ENCODE peak calls at places on chromosomes 13 and 19, in nine cellular contexts. U is stimulated activated CD4-positive, alpha-beta T cell treated with anti-CD3 and anti-CD28 coated beads, Interleukin-4, amount 100 ng/mL, for 48 hours; B is NCI-H2081; S is left cardiac atrium; Q is islet precursor cell; M is T-helper 2 cell; K is IMR-90; T is heart right ventricle; O is activated naive CD4-positive, alpha-beta T cell. W is an unnamed sample.

GRCh38 chr19:10878253-10878652 is 6.9 kb downstream of the CARM1 start:
- DNase-seq in U (no peak), B (no peak), M (no peak), Q (no peak), T (no peak), S (no peak), K (no peak), O (no peak), W (no peak)

GRCh38 chr13:112668924-112669323 is 20.9 kb upstream of the ATP11A start:
- DNase-seq in O (no peak), Q (peak; percentile 46), T (no peak), K (no peak), U (no peak), M (no peak), B (no peak), S (no peak), W (no peak)

GRCh38 chr19:40601061-40601973 is at the start of gene LTBP4:
- DNase-seq in K (no peak), Q (peak; percentile 61), O (no peak), B (no peak), M (no peak), S (peak; percentile 70), T (peak; percentile 82), U (no peak), W (no peak)

GRCh38 chr19:47486900-47487299 is 2.9 kb upstream of the KPTN start:
- DNase-seq in B (no peak), U (no peak), Q (no peak), T (no peak), O (no peak), K (no peak), M (no peak), S (no peak), W (no peak)

GRCh38 chr19:51375504-51376221 is 3.2 kb upstream of the NKG7 start:
- DNase-seq in U (no peak), M (no peak), B (no peak), K (no peak), T (no peak), O (no peak), S (no peak), Q (no peak), W (no peak)

GRCh38 chr19:17026706-17027427 is at the start of gene CPAMD8:
- DNase-seq in O (no peak), S (no peak), Q (no peak), B (no peak), K (no peak), U (no peak), M (no peak), T (peak; percentile 39), W (no peak)

GRCh38 chr19:48102870-48103751 is 7.5 kb downstream of the PLA2G4C start:
- DNase-seq in S (no peak), K (peak; percentile 49), O (no peak), U (peak; percentile 25), B (no peak), M (peak; percentile 14), Q (no peak), T (no peak), W (peak; percentile 64)

GRCh38 chr13:20709782-20710181 is 6.3 kb downstream of the IL17D start:
- DNase-seq in U (no peak), O (no peak), T (no peak), Q (no peak), K (no peak), M (no peak), S (no peak), B (no peak), W (no peak)

GRCh38 chr19:33731886-33732285 is 64.8 kb upstream of the KCTD15 start:
- DNase-seq in M (no peak), K (no peak), Q (no peak), U (no peak), B (no peak), T (no peak), O (no peak), S (no peak), W (no peak)

GRCh38 chr13:75347457-75347856 is 134.5 kb downstream of the TBC1D4 start:
- DNase-seq in U (no peak), M (no peak), T (no peak), S (no peak), O (no peak), B (no peak), K (no peak), Q (no peak), W (no peak)

GRCh38 chr19:1774999-1775772 is 21.9 kb downstream of the ONECUT3 start:
- DNase-seq in S (no peak), K (no peak), O (no peak), M (no peak), U (no peak), T (no peak), B (no peak), Q (peak; percentile 81), W (no peak)

GRCh38 chr13:35191883-35192282 is 249.8 kb downstream of the NBEA start:
- DNase-seq in K (no peak), O (no peak), S (no peak), T (no peak), M (no peak), Q (no peak), B (no peak), U (no peak), W (no peak)

GRCh38 chr19:5356428-5356827 is 15.8 kb upstream of the PTPRS start:
- DNase-seq in T (no peak), Q (no peak), B (no peak), S (no peak), U (no peak), O (no peak), K (no peak), M (no peak), W (no peak)

GRCh38 chr19:36113895-36114762 is 546 bp downstream of the POLR2I start:
- DNase-seq in O (no peak), B (peak; percentile 36), Q (peak; percentile 66), S (no peak), M (no peak), K (peak; percentile 30), T (no peak), U (no peak), W (no peak)

GRCh38 chr19:17052439-17052838 is 22.8 kb downstream of the HAUS8 start:
- DNase-seq in K (peak; percentile 59), U (no peak), S (no peak), T (no peak), O (no peak), Q (no peak), B (peak; percentile 20), M (peak; percentile 19), W (peak; percentile 39)

GRCh38 chr19:307793-308420 is 16.7 kb upstream of the PLPP2 start:
- DNase-seq in Q (no peak), U (no peak), O (no peak), B (no peak), K (no peak), T (no peak), S (no peak), M (no peak), W (no peak)

GRCh38 chr13:106683179-106683578 is 115.2 kb upstream of the ARGLU1 start:
- DNase-seq in S (no peak), O (no peak), K (no peak), B (no peak), M (no peak), Q (no peak), T (no peak), U (no peak), W (no peak)

GRCh38 chr19:17829855-17830566 is 8.7 kb upstream of the INSL3 start:
- DNase-seq in K (peak; percentile 8), O (no peak), U (no peak), S (peak; percentile 65), B (peak; percentile 51), Q (peak; percentile 94), M (no peak), T (no peak), W (peak; percentile 21)

GRCh38 chr13:93172109-93172508 is 54.5 kb upstream of the GPC6 start:
- DNase-seq in U (no peak), K (no peak), Q (no peak), O (no peak), M (no peak), T (no peak), B (no peak), S (no peak), W (no peak)

GRCh38 chr19:41548954-41549688 is 26.8 kb upstream of the CEACAM21 start:
- DNase-seq in K (no peak), B (no peak), T (no peak), Q (peak; percentile 63), U (peak; percentile 54), M (peak; percentile 51), S (peak; percentile 33), O (peak; percentile 29), W (peak; percentile 2)

GRCh38 chr13:47119568-47120080 is 222.8 kb upstream of the HTR2A start:
- DNase-seq in B (no peak), S (no peak), O (no peak), T (no peak), M (no peak), Q (no peak), U (no peak), K (peak; percentile 28), W (no peak)

GRCh38 chr13:76016799-76017198 is 380.7 kb downstream of the LMO7 start:
- DNase-seq in B (peak; percentile 3), Q (no peak), M (no peak), S (no peak), K (peak; percentile 23), T (no peak), O (no peak), U (no peak), W (no peak)

GRCh38 chr19:35534803-35535480 is 1.7 kb downstream of the GAPDHS start:
- DNase-seq in B (no peak), Q (no peak), K (no peak), M (no peak), U (no peak), S (no peak), T (no peak), O (no peak), W (no peak)

GRCh38 chr13:40656358-40656757 is 10.1 kb downstream of the FOXO1 start:
- DNase-seq in S (no peak), B (no peak), M (no peak), O (no peak), K (no peak), T (no peak), U (no peak), Q (no peak), W (no peak)

GRCh38 chr19:55256562-55257460 is 2.0 kb downstream of the PPP6R1 start:
- DNase-seq in M (no peak), O (no peak), K (no peak), S (no peak), U (no peak), B (peak; percentile 45), T (no peak), Q (no peak), W (no peak)

GRCh38 chr13:100534911-100535310 is 53.7 kb downstream of the GGACT start:
- DNase-seq in K (no peak), S (no peak), B (peak; percentile 58), Q (no peak), M (no peak), O (no peak), U (no peak), T (no peak), W (no peak)

GRCh38 chr19:40813182-40813581 is 14.2 kb downstream of the EGLN2 start:
- DNase-seq in T (no peak), O (no peak), U (no peak), Q (no peak), K (no peak), M (no peak), S (no peak), B (no peak), W (no peak)

GRCh38 chr13:67754016-67754415 is 523.9 kb upstream of the PCDH9 start:
- DNase-seq in S (no peak), T (no peak), Q (no peak), B (no peak), O (no peak), K (no peak), U (no peak), M (no peak), W (no peak)

GRCh38 chr13:29936961-29937360 is 86.5 kb upstream of the UBL3 start:
- DNase-seq in K (no peak), B (no peak), S (no peak), M (no peak), T (no peak), Q (no peak), O (no peak), U (no peak), W (no peak)

GRCh38 chr19:13381827-13382632 is 124.2 kb downstream of the CACNA1A start:
- DNase-seq in Q (no peak), S (no peak), U (no peak), M (no peak), K (peak; percentile 4), O (no peak), T (no peak), B (no peak), W (no peak)

GRCh38 chr19:33780746-33781145 is 15.9 kb upstream of the KCTD15 start:
- DNase-seq in O (no peak), U (no peak), K (no peak), B (no peak), S (peak; percentile 61), T (no peak), Q (no peak), M (no peak), W (no peak)